ENCODE peak calls at places on chromosomes 2 and 18, in ten cellular contexts. One of them, this sample, is unnamed.

GRCh38 chr2:240302041-240302440 is 133.4 kb upstream of the GPC1 start:
- DNase-seq in DMS153: no peak
- DNase-seq in KBM-7: no peak
- DNase-seq in stimulated activated CD4-positive, alpha-beta T cell treated with anti-CD3 and anti-CD28 coated beads, Interleukin-2, amount 100 ng/mL, for 48 hours: no peak
- DNase-seq in NCI-H1417: no peak
- DNase-seq in C1 segment of cervical spinal cord: no peak
- DNase-seq in WTC11: no peak
- DNase-seq in NCI-H748 treated with DMSO at 0.1 percent for 48 hours: no peak
- DNase-seq in HEK293T: no peak
- DNase-seq in astrocyte of the hippocampus: no peak
- DNase-seq in this sample: no peak

GRCh38 chr2:231399853-231400667 is 4.5 kb downstream of the B3GNT7 start:
- DNase-seq in KBM-7: no peak
- DNase-seq in NCI-H1417: no peak
- DNase-seq in NCI-H748 treated with DMSO at 0.1 percent for 48 hours: no peak
- DNase-seq in HEK293T: no peak
- DNase-seq in DMS153: no peak
- DNase-seq in astrocyte of the hippocampus: peak
- DNase-seq in stimulated activated CD4-positive, alpha-beta T cell treated with anti-CD3 and anti-CD28 coated beads, Interleukin-2, amount 100 ng/mL, for 48 hours: no peak
- DNase-seq in WTC11: no peak
- DNase-seq in C1 segment of cervical spinal cord: no peak
- DNase-seq in this sample: no peak

GRCh38 chr2:58667137-58667774 is 426.1 kb upstream of the FANCL start:
- DNase-seq in NCI-H748 treated with DMSO at 0.1 percent for 48 hours: no peak
- DNase-seq in KBM-7: no peak
- DNase-seq in stimulated activated CD4-positive, alpha-beta T cell treated with anti-CD3 and anti-CD28 coated beads, Interleukin-2, amount 100 ng/mL, for 48 hours: no peak
- DNase-seq in NCI-H1417: no peak
- DNase-seq in WTC11: no peak
- DNase-seq in DMS153: no peak
- DNase-seq in C1 segment of cervical spinal cord: no peak
- DNase-seq in astrocyte of the hippocampus: no peak
- DNase-seq in HEK293T: no peak
- DNase-seq in this sample: peak

GRCh38 chr2:205175831-205176230 is 506.5 kb upstream of the NRP2 start:
- DNase-seq in astrocyte of the hippocampus: peak
- DNase-seq in NCI-H748 treated with DMSO at 0.1 percent for 48 hours: no peak
- DNase-seq in C1 segment of cervical spinal cord: no peak
- DNase-seq in KBM-7: no peak
- DNase-seq in HEK293T: no peak
- DNase-seq in NCI-H1417: no peak
- DNase-seq in WTC11: no peak
- DNase-seq in stimulated activated CD4-positive, alpha-beta T cell treated with anti-CD3 and anti-CD28 coated beads, Interleukin-2, amount 100 ng/mL, for 48 hours: no peak
- DNase-seq in DMS153: no peak
- DNase-seq in this sample: no peak

GRCh38 chr2:62379576-62379975 is 126.4 kb downstream of the TMEM17 start:
- DNase-seq in KBM-7: peak
- DNase-seq in NCI-H748 treated with DMSO at 0.1 percent for 48 hours: no peak
- DNase-seq in WTC11: no peak
- DNase-seq in stimulated activated CD4-positive, alpha-beta T cell treated with anti-CD3 and anti-CD28 coated beads, Interleukin-2, amount 100 ng/mL, for 48 hours: no peak
- DNase-seq in NCI-H1417: no peak
- DNase-seq in DMS153: no peak
- DNase-seq in astrocyte of the hippocampus: no peak
- DNase-seq in HEK293T: no peak
- DNase-seq in C1 segment of cervical spinal cord: no peak
- DNase-seq in this sample: no peak

GRCh38 chr2:237222178-237222577 is 136.5 kb downstream of the COPS8 start:
- DNase-seq in C1 segment of cervical spinal cord: no peak
- DNase-seq in WTC11: no peak
- DNase-seq in KBM-7: no peak
- DNase-seq in NCI-H1417: no peak
- DNase-seq in stimulated activated CD4-positive, alpha-beta T cell treated with anti-CD3 and anti-CD28 coated beads, Interleukin-2, amount 100 ng/mL, for 48 hours: no peak
- DNase-seq in DMS153: no peak
- DNase-seq in NCI-H748 treated with DMSO at 0.1 percent for 48 hours: no peak
- DNase-seq in HEK293T: no peak
- DNase-seq in astrocyte of the hippocampus: peak
- DNase-seq in this sample: no peak

GRCh38 chr2:101717041-101717817 is 19.7 kb downstream of the MAP4K4 start:
- DNase-seq in stimulated activated CD4-positive, alpha-beta T cell treated with anti-CD3 and anti-CD28 coated beads, Interleukin-2, amount 100 ng/mL, for 48 hours: no peak
- DNase-seq in NCI-H1417: no peak
- DNase-seq in NCI-H748 treated with DMSO at 0.1 percent for 48 hours: no peak
- DNase-seq in astrocyte of the hippocampus: no peak
- DNase-seq in KBM-7: peak
- DNase-seq in WTC11: no peak
- DNase-seq in DMS153: no peak
- DNase-seq in C1 segment of cervical spinal cord: no peak
- DNase-seq in HEK293T: no peak
- DNase-seq in this sample: no peak

GRCh38 chr2:147223119-147223518 is 621.7 kb upstream of the ACVR2A start:
- DNase-seq in KBM-7: no peak
- DNase-seq in stimulated activated CD4-positive, alpha-beta T cell treated with anti-CD3 and anti-CD28 coated beads, Interleukin-2, amount 100 ng/mL, for 48 hours: no peak
- DNase-seq in NCI-H748 treated with DMSO at 0.1 percent for 48 hours: no peak
- DNase-seq in astrocyte of the hippocampus: no peak
- DNase-seq in DMS153: no peak
- DNase-seq in HEK293T: no peak
- DNase-seq in C1 segment of cervical spinal cord: no peak
- DNase-seq in WTC11: no peak
- DNase-seq in NCI-H1417: no peak
- DNase-seq in this sample: no peak

GRCh38 chr2:241803387-241804325 is 5.3 kb upstream of the NEU4 start:
- DNase-seq in NCI-H1417: no peak
- DNase-seq in WTC11: no peak
- DNase-seq in DMS153: no peak
- DNase-seq in NCI-H748 treated with DMSO at 0.1 percent for 48 hours: peak
- DNase-seq in C1 segment of cervical spinal cord: no peak
- DNase-seq in astrocyte of the hippocampus: peak
- DNase-seq in HEK293T: no peak
- DNase-seq in KBM-7: no peak
- DNase-seq in stimulated activated CD4-positive, alpha-beta T cell treated with anti-CD3 and anti-CD28 coated beads, Interleukin-2, amount 100 ng/mL, for 48 hours: peak
- DNase-seq in this sample: peak

GRCh38 chr2:233928594-233929351 is 11.6 kb downstream of the TRPM8 start:
- DNase-seq in DMS153: no peak
- DNase-seq in astrocyte of the hippocampus: peak
- DNase-seq in KBM-7: peak
- DNase-seq in WTC11: peak
- DNase-seq in HEK293T: peak
- DNase-seq in NCI-H1417: peak
- DNase-seq in stimulated activated CD4-positive, alpha-beta T cell treated with anti-CD3 and anti-CD28 coated beads, Interleukin-2, amount 100 ng/mL, for 48 hours: peak
- DNase-seq in C1 segment of cervical spinal cord: no peak
- DNase-seq in NCI-H748 treated with DMSO at 0.1 percent for 48 hours: peak
- DNase-seq in this sample: no peak

GRCh38 chr2:54271843-54272600 is 16.0 kb upstream of the TSPYL6 start:
- DNase-seq in astrocyte of the hippocampus: no peak
- DNase-seq in NCI-H1417: no peak
- DNase-seq in KBM-7: peak
- DNase-seq in stimulated activated CD4-positive, alpha-beta T cell treated with anti-CD3 and anti-CD28 coated beads, Interleukin-2, amount 100 ng/mL, for 48 hours: no peak
- DNase-seq in DMS153: no peak
- DNase-seq in NCI-H748 treated with DMSO at 0.1 percent for 48 hours: no peak
- DNase-seq in WTC11: no peak
- DNase-seq in C1 segment of cervical spinal cord: no peak
- DNase-seq in HEK293T: no peak
- DNase-seq in this sample: no peak

GRCh38 chr2:179264238-179265081 is at the start of gene SESTD1:
- DNase-seq in astrocyte of the hippocampus: peak
- DNase-seq in WTC11: peak
- DNase-seq in C1 segment of cervical spinal cord: peak
- DNase-seq in NCI-H748 treated with DMSO at 0.1 percent for 48 hours: peak
- DNase-seq in DMS153: no peak
- DNase-seq in NCI-H1417: peak
- DNase-seq in KBM-7: peak
- DNase-seq in HEK293T: peak
- DNase-seq in stimulated activated CD4-positive, alpha-beta T cell treated with anti-CD3 and anti-CD28 coated beads, Interleukin-2, amount 100 ng/mL, for 48 hours: peak
- DNase-seq in this sample: no peak

GRCh38 chr18:54181856-54182612 is 42.4 kb downstream of the MBD2 start:
- DNase-seq in stimulated activated CD4-positive, alpha-beta T cell treated with anti-CD3 and anti-CD28 coated beads, Interleukin-2, amount 100 ng/mL, for 48 hours: no peak
- DNase-seq in WTC11: no peak
- DNase-seq in NCI-H748 treated with DMSO at 0.1 percent for 48 hours: no peak
- DNase-seq in HEK293T: no peak
- DNase-seq in C1 segment of cervical spinal cord: no peak
- DNase-seq in DMS153: no peak
- DNase-seq in astrocyte of the hippocampus: no peak
- DNase-seq in NCI-H1417: no peak
- DNase-seq in KBM-7: no peak
- DNase-seq in this sample: peak

GRCh38 chr2:228675042-228675441 is 493.6 kb upstream of the SPHKAP start:
- DNase-seq in KBM-7: no peak
- DNase-seq in WTC11: no peak
- DNase-seq in HEK293T: no peak
- DNase-seq in NCI-H1417: no peak
- DNase-seq in stimulated activated CD4-positive, alpha-beta T cell treated with anti-CD3 and anti-CD28 coated beads, Interleukin-2, amount 100 ng/mL, for 48 hours: no peak
- DNase-seq in C1 segment of cervical spinal cord: no peak
- DNase-seq in NCI-H748 treated with DMSO at 0.1 percent for 48 hours: no peak
- DNase-seq in DMS153: no peak
- DNase-seq in astrocyte of the hippocampus: peak
- DNase-seq in this sample: no peak

GRCh38 chr18:44409524-44409923 is 271.2 kb upstream of the SETBP1 start:
- DNase-seq in NCI-H748 treated with DMSO at 0.1 percent for 48 hours: no peak
- DNase-seq in KBM-7: no peak
- DNase-seq in WTC11: no peak
- DNase-seq in DMS153: no peak
- DNase-seq in stimulated activated CD4-positive, alpha-beta T cell treated with anti-CD3 and anti-CD28 coated beads, Interleukin-2, amount 100 ng/mL, for 48 hours: no peak
- DNase-seq in HEK293T: no peak
- DNase-seq in C1 segment of cervical spinal cord: no peak
- DNase-seq in NCI-H1417: no peak
- DNase-seq in astrocyte of the hippocampus: no peak
- DNase-seq in this sample: peak

GRCh38 chr2:219269362-219270054 is 9.7 kb upstream of the DNAJB2 start:
- DNase-seq in NCI-H1417: peak
- DNase-seq in KBM-7: no peak
- DNase-seq in HEK293T: no peak
- DNase-seq in stimulated activated CD4-positive, alpha-beta T cell treated with anti-CD3 and anti-CD28 coated beads, Interleukin-2, amount 100 ng/mL, for 48 hours: no peak
- DNase-seq in astrocyte of the hippocampus: peak
- DNase-seq in C1 segment of cervical spinal cord: no peak
- DNase-seq in DMS153: peak
- DNase-seq in WTC11: no peak
- DNase-seq in NCI-H748 treated with DMSO at 0.1 percent for 48 hours: no peak
- DNase-seq in this sample: peak

GRCh38 chr2:118577202-118577601 is 270.2 kb downstream of the EN1 start:
- DNase-seq in NCI-H1417: no peak
- DNase-seq in stimulated activated CD4-positive, alpha-beta T cell treated with anti-CD3 and anti-CD28 coated beads, Interleukin-2, amount 100 ng/mL, for 48 hours: no peak
- DNase-seq in astrocyte of the hippocampus: peak
- DNase-seq in WTC11: no peak
- DNase-seq in DMS153: no peak
- DNase-seq in NCI-H748 treated with DMSO at 0.1 percent for 48 hours: no peak
- DNase-seq in HEK293T: no peak
- DNase-seq in C1 segment of cervical spinal cord: no peak
- DNase-seq in KBM-7: no peak
- DNase-seq in this sample: no peak

GRCh38 chr2:101972621-101973434 is 18.9 kb upstream of the IL1R2 start:
- DNase-seq in DMS153: no peak
- DNase-seq in KBM-7: peak
- DNase-seq in HEK293T: no peak
- DNase-seq in NCI-H748 treated with DMSO at 0.1 percent for 48 hours: no peak
- DNase-seq in WTC11: no peak
- DNase-seq in stimulated activated CD4-positive, alpha-beta T cell treated with anti-CD3 and anti-CD28 coated beads, Interleukin-2, amount 100 ng/mL, for 48 hours: no peak
- DNase-seq in NCI-H1417: no peak
- DNase-seq in C1 segment of cervical spinal cord: no peak
- DNase-seq in astrocyte of the hippocampus: no peak
- DNase-seq in this sample: peak

GRCh38 chr2:9590635-9591034 is 35.0 kb upstream of the ADAM17 start:
- DNase-seq in HEK293T: no peak
- DNase-seq in NCI-H748 treated with DMSO at 0.1 percent for 48 hours: no peak
- DNase-seq in NCI-H1417: no peak
- DNase-seq in KBM-7: no peak
- DNase-seq in DMS153: no peak
- DNase-seq in C1 segment of cervical spinal cord: no peak
- DNase-seq in stimulated activated CD4-positive, alpha-beta T cell treated with anti-CD3 and anti-CD28 coated beads, Interleukin-2, amount 100 ng/mL, for 48 hours: no peak
- DNase-seq in astrocyte of the hippocampus: no peak
- DNase-seq in WTC11: no peak
- DNase-seq in this sample: no peak

GRCh38 chr2:180225118-180225517 is 218.0 kb upstream of the CWC22 start:
- DNase-seq in KBM-7: no peak
- DNase-seq in astrocyte of the hippocampus: no peak
- DNase-seq in NCI-H748 treated with DMSO at 0.1 percent for 48 hours: no peak
- DNase-seq in DMS153: no peak
- DNase-seq in C1 segment of cervical spinal cord: no peak
- DNase-seq in stimulated activated CD4-positive, alpha-beta T cell treated with anti-CD3 and anti-CD28 coated beads, Interleukin-2, amount 100 ng/mL, for 48 hours: no peak
- DNase-seq in HEK293T: no peak
- DNase-seq in WTC11: no peak
- DNase-seq in NCI-H1417: no peak
- DNase-seq in this sample: no peak

GRCh38 chr2:201344663-201345366 is 12.3 kb downstream of the FLACC1 start:
- DNase-seq in WTC11: no peak
- DNase-seq in astrocyte of the hippocampus: no peak
- DNase-seq in NCI-H1417: no peak
- DNase-seq in DMS153: no peak
- DNase-seq in NCI-H748 treated with DMSO at 0.1 percent for 48 hours: no peak
- DNase-seq in KBM-7: no peak
- DNase-seq in stimulated activated CD4-positive, alpha-beta T cell treated with anti-CD3 and anti-CD28 coated beads, Interleukin-2, amount 100 ng/mL, for 48 hours: no peak
- DNase-seq in C1 segment of cervical spinal cord: no peak
- DNase-seq in HEK293T: no peak
- DNase-seq in this sample: no peak

GRCh38 chr2:241858206-241859016 is at the start of gene PDCD1:
- DNase-seq in KBM-7: no peak
- DNase-seq in DMS153: no peak
- DNase-seq in HEK293T: no peak
- DNase-seq in NCI-H748 treated with DMSO at 0.1 percent for 48 hours: no peak
- DNase-seq in NCI-H1417: no peak
- DNase-seq in stimulated activated CD4-positive, alpha-beta T cell treated with anti-CD3 and anti-CD28 coated beads, Interleukin-2, amount 100 ng/mL, for 48 hours: peak
- DNase-seq in WTC11: peak
- DNase-seq in C1 segment of cervical spinal cord: no peak
- DNase-seq in astrocyte of the hippocampus: no peak
- DNase-seq in this sample: no peak

GRCh38 chr2:149314687-149315086 is 15.7 kb upstream of the LYPD6 start:
- DNase-seq in WTC11: peak
- DNase-seq in stimulated activated CD4-positive, alpha-beta T cell treated with anti-CD3 and anti-CD28 coated beads, Interleukin-2, amount 100 ng/mL, for 48 hours: no peak
- DNase-seq in HEK293T: no peak
- DNase-seq in NCI-H748 treated with DMSO at 0.1 percent for 48 hours: no peak
- DNase-seq in KBM-7: no peak
- DNase-seq in DMS153: no peak
- DNase-seq in C1 segment of cervical spinal cord: no peak
- DNase-seq in astrocyte of the hippocampus: no peak
- DNase-seq in NCI-H1417: peak
- DNase-seq in this sample: no peak

GRCh38 chr18:55144226-55144625 is 185.0 kb upstream of the CCDC68 start:
- DNase-seq in KBM-7: no peak
- DNase-seq in stimulated activated CD4-positive, alpha-beta T cell treated with anti-CD3 and anti-CD28 coated beads, Interleukin-2, amount 100 ng/mL, for 48 hours: no peak
- DNase-seq in C1 segment of cervical spinal cord: no peak
- DNase-seq in DMS153: no peak
- DNase-seq in astrocyte of the hippocampus: no peak
- DNase-seq in NCI-H748 treated with DMSO at 0.1 percent for 48 hours: no peak
- DNase-seq in NCI-H1417: no peak
- DNase-seq in HEK293T: no peak
- DNase-seq in WTC11: no peak
- DNase-seq in this sample: peak

GRCh38 chr2:52396836-52397235 is 1364.9 kb upstream of the NRXN1 start:
- DNase-seq in NCI-H1417: no peak
- DNase-seq in astrocyte of the hippocampus: no peak
- DNase-seq in HEK293T: no peak
- DNase-seq in WTC11: no peak
- DNase-seq in DMS153: no peak
- DNase-seq in NCI-H748 treated with DMSO at 0.1 percent for 48 hours: no peak
- DNase-seq in KBM-7: no peak
- DNase-seq in C1 segment of cervical spinal cord: no peak
- DNase-seq in stimulated activated CD4-positive, alpha-beta T cell treated with anti-CD3 and anti-CD28 coated beads, Interleukin-2, amount 100 ng/mL, for 48 hours: no peak
- DNase-seq in this sample: no peak

GRCh38 chr2:235468978-235469694 is 24.7 kb upstream of the AGAP1 start:
- DNase-seq in KBM-7: no peak
- DNase-seq in HEK293T: peak
- DNase-seq in DMS153: peak
- DNase-seq in stimulated activated CD4-positive, alpha-beta T cell treated with anti-CD3 and anti-CD28 coated beads, Interleukin-2, amount 100 ng/mL, for 48 hours: no peak
- DNase-seq in NCI-H1417: peak
- DNase-seq in WTC11: no peak
- DNase-seq in C1 segment of cervical spinal cord: peak
- DNase-seq in astrocyte of the hippocampus: peak
- DNase-seq in NCI-H748 treated with DMSO at 0.1 percent for 48 hours: no peak
- DNase-seq in this sample: peak

GRCh38 chr2:168694876-168695275 is 107.6 kb upstream of the NOSTRIN start:
- DNase-seq in HEK293T: no peak
- DNase-seq in NCI-H1417: peak
- DNase-seq in astrocyte of the hippocampus: no peak
- DNase-seq in C1 segment of cervical spinal cord: no peak
- DNase-seq in KBM-7: no peak
- DNase-seq in DMS153: peak
- DNase-seq in stimulated activated CD4-positive, alpha-beta T cell treated with anti-CD3 and anti-CD28 coated beads, Interleukin-2, amount 100 ng/mL, for 48 hours: no peak
- DNase-seq in NCI-H748 treated with DMSO at 0.1 percent for 48 hours: peak
- DNase-seq in WTC11: no peak
- DNase-seq in this sample: no peak

GRCh38 chr2:11573418-11574175 is 39.8 kb downstream of the GREB1 start:
- DNase-seq in C1 segment of cervical spinal cord: no peak
- DNase-seq in astrocyte of the hippocampus: peak
- DNase-seq in DMS153: no peak
- DNase-seq in WTC11: peak
- DNase-seq in HEK293T: no peak
- DNase-seq in stimulated activated CD4-positive, alpha-beta T cell treated with anti-CD3 and anti-CD28 coated beads, Interleukin-2, amount 100 ng/mL, for 48 hours: no peak
- DNase-seq in KBM-7: no peak
- DNase-seq in NCI-H748 treated with DMSO at 0.1 percent for 48 hours: no peak
- DNase-seq in NCI-H1417: no peak
- DNase-seq in this sample: no peak

This sample was measured in foreskin keratinocyte.